ENCODE peak calls at places on chromosome 1, in six cellular contexts. M is HepG2, C is K562, H is HCT116, Q is GM12878, B is H1. I is an unnamed sample.

GRCh38 chr1:176206006-176206960 is 803 bp downstream of the COP1 start:
- DNase-seq in M (peak; percentile 38), C (no peak), H (no peak), Q (no peak), B (no peak), I (no peak)

GRCh38 chr1:58434587-58434986 is 111.9 kb downstream of the OMA1 start:
- DNase-seq in M (no peak), C (no peak), H (no peak), Q (no peak), B (no peak), I (no peak)

GRCh38 chr1:94316836-94317789 is 79.7 kb upstream of the ARHGAP29 start:
- DNase-seq in M (peak; percentile 83), C (no peak), H (no peak), Q (no peak), B (no peak), I (no peak)

GRCh38 chr1:1359668-1360468 is 1.5 kb upstream of the MXRA8 start:
- DNase-seq in M (peak; percentile 50), C (no peak), H (no peak), Q (no peak), B (no peak), I (no peak)

GRCh38 chr1:70458120-70458519 is 47.1 kb downstream of the CTH start:
- DNase-seq in M (no peak), C (no peak), H (no peak), Q (no peak), B (no peak), I (no peak)

GRCh38 chr1:16905856-16906702 is 10.3 kb downstream of the RNU1-2 start:
- DNase-seq in M (no peak), C (no peak), H (no peak), Q (no peak), B (no peak), I (no peak)

GRCh38 chr1:233440952-233441401 is 113.5 kb downstream of the MAP3K21 start:
- DNase-seq in M (peak; percentile 31), C (peak; percentile 37), H (peak; percentile 71), Q (peak; percentile 54), B (peak; percentile 51), I (peak; percentile 42)

GRCh38 chr1:209882286-209882685 is 54.5 kb downstream of the UTP25 start:
- DNase-seq in M (no peak), C (no peak), H (no peak), Q (no peak), B (no peak), I (no peak)

GRCh38 chr1:84300991-84301758 is at the start of gene SAMD13:
- DNase-seq in M (no peak), C (no peak), H (peak; percentile 79), Q (peak; percentile 37), B (no peak), I (peak; percentile 81)

GRCh38 chr1:220880726-220881506 is 1.7 kb downstream of the HLX start:
- DNase-seq in M (no peak), C (no peak), H (no peak), Q (no peak), B (no peak), I (no peak)
- TF ChIP-seq POLR2AphosphoS5 in M (no peak), C (no peak), H (no peak), Q (no peak), B (no peak), I (no peak)

GRCh38 chr1:85976806-85977205 is 179.8 kb downstream of the COL24A1 start:
- DNase-seq in M (no peak), C (no peak), H (no peak), Q (no peak), B (no peak), I (no peak)

DNA sequence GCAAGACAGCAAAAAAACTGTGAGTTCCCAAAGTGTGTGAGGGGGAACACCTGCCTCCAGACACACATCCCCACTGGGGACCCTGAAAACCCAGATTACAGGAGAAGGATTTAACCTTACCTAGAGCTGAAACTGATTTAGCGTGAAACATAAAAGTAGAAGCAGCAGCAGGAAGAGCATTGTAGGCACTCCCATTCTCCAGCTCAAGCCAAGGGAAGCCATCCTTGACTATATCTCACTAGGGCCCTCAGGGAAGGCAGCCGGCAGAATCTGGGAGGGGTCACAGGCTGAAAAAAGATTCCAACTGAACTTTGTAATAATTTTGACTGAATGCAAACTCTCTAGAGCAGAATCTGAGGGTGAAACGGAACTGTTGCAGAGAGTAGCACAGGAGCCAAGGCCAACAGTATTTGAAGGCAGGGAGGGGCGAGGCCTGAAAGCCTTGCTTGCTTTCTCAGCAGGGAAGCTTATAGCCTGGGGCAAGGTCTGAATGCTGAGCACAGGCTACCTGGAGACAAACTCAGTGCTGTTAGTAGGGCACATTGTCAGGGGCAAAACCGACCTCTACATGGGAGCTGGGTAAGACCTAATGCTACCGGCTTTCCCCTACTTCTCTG is 180.7 kb downstream of the COL24A1 start:
- DNase-seq in M (no peak), C (no peak), H (no peak), Q (no peak), B (peak; percentile 60), I (no peak)
- H3K4me3 ChIP-seq in M (no peak overlapping the region), C (no peak overlapping the region), H (no peak overlapping the region), Q (no peak overlapping the region), B (no peak overlapping the region), I (no peak overlapping the region)

GRCh38 chr1:78607334-78607927 is 12.8 kb upstream of the IFI44L start:
- DNase-seq in M (no peak), C (peak; percentile 9), H (peak; percentile 16), Q (no peak), B (no peak), I (peak; percentile 26)
- H3K9ac ChIP-seq in M (peak overlapping the region; percentile 30), C (no peak overlapping the region), H (no peak overlapping the region), Q (no peak overlapping the region), B (no peak overlapping the region), I (peak overlapping the region; percentile 60)

GRCh38 chr1:31007462-31007991 is 58.0 kb downstream of the PUM1 start:
- DNase-seq in M (no peak), C (no peak), H (no peak), Q (no peak), B (no peak), I (peak; percentile 65)
- TF ChIP-seq POLR2AphosphoS5 in M (no peak), C (no peak), H (no peak), Q (no peak), B (no peak), I (no peak)

DNA sequence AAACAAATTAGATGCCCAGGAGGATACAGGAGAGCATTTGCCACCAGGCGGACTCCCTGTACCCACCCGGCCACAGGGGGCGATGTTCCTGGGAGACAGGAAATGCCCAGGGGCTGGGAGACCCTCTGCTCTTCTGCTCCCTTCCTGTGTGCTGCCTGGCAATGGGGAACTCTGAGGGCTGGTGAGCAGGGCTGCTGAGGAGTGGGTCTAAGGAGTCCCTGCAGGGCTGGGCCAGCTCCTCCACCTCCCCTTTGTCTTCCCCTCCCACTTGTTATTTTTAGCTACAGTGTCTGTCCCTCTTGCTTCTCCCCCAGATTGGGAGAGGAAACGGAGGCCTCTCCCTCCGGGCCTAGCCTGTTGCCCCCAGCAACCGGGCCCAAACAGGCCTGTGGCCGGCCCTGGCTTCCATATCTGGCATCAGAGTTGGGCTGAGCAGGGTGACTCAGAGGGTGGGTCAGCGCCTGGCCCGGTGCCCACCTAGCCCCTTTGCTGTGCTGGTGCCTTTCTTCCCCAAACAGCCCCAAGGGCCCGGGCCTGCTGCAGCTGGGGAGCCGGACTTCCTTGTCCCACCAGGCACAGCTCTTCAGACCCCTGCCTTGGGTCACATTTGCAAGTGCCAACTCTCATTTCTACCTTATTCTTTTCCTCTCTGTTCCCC is 11.7 kb downstream of the LMNA start:
- DNase-seq in M (peak; percentile 40), C (peak; percentile 57), H (peak; percentile 91), Q (no peak), B (no peak), I (no peak)
- H3K4me3 ChIP-seq in M (no peak overlapping the region), C (peak overlapping the region; percentile 26), H (peak overlapping the region; percentile 52), Q (peak overlapping the region; percentile 39), B (no peak overlapping the region), I (peak overlapping the region; percentile 59)

DNA sequence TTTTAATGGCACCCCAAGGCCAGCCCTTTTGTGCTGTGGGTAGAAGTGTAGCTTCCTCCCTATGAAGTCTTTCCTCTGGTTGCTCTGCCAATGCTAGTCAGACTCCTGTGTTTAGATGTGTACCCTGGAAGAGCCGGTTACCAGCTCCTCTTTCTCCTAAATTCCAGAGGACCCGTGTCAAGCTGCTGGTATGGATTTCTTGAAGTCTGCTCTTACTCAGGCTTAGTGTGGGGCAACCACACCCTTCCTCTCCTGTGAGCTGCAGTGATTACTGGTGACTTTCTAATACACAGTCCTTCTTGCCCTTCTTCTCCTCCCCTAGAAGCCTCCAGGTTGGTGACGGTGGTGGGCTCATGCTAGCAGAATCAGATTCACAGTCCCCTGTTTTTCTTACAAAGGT is 74.1 kb upstream of the AKT3 start:
- DNase-seq in M (no peak), C (no peak), H (no peak), Q (no peak), B (no peak), I (no peak)
- H3K9ac ChIP-seq in M (no peak overlapping the region), C (no peak overlapping the region), H (no peak overlapping the region), Q (no peak overlapping the region), B (no peak overlapping the region), I (no peak overlapping the region)